ENCODE peak calls at places on chromosomes 11 and 22, in ten cellular contexts. X, S, P, I, B, O, W, Q, T and F are unnamed samples.

GRCh38 chr11:61542661-61543060 is 34.1 kb downstream of the LRRC10B start:
- DNase-seq in I (no peak), W (no peak), P (no peak), Q (no peak), X (no peak), S (no peak), T (no peak), B (no peak), O (no peak), F (no peak)

GRCh38 chr11:19245351-19245750 is 4.6 kb upstream of the E2F8 start:
- DNase-seq in X (no peak), T (no peak), O (no peak), W (no peak), B (no peak), I (no peak), Q (no peak), S (no peak), P (no peak), F (no peak)

GRCh38 chr11:134818531-134818930 is 406.5 kb upstream of the B3GAT1 start:
- DNase-seq in I (no peak), B (no peak), O (no peak), P (no peak), T (no peak), Q (no peak), X (no peak), S (no peak), W (no peak), F (peak; percentile 11)

GRCh38 chr22:35330258-35330861 is 30.7 kb downstream of the TOM1 start:
- DNase-seq in W (peak; percentile 65), S (peak; percentile 77), Q (peak; percentile 91), O (peak; percentile 96), T (no peak), X (peak; percentile 44), I (no peak), B (no peak), P (no peak), F (peak; percentile 57)

GRCh38 chr11:61955031-61955415 is 4.9 kb downstream of the BEST1 start:
- DNase-seq in T (peak; percentile 3), P (peak; percentile 49), S (peak; percentile 88), I (no peak), W (peak; percentile 49), Q (peak; percentile 93), X (no peak), O (peak; percentile 78), B (no peak), F (peak; percentile 80)

GRCh38 chr22:28029962-28030361 is 110.9 kb upstream of the PITPNB start:
- DNase-seq in S (no peak), B (no peak), W (no peak), O (peak; percentile 54), P (no peak), T (no peak), Q (no peak), X (no peak), I (no peak), F (no peak)

GRCh38 chr22:50714150-50714549 is 23.9 kb upstream of the ACR start:
- DNase-seq in O (no peak), Q (no peak), X (no peak), B (no peak), T (no peak), I (no peak), P (no peak), W (no peak), S (no peak), F (no peak)

GRCh38 chr11:12105471-12105870 is 4.9 kb upstream of the MICAL2 start:
- DNase-seq in Q (no peak), B (no peak), W (no peak), X (no peak), S (no peak), I (no peak), T (no peak), P (no peak), O (no peak), F (no peak)

GRCh38 chr22:34437140-34437539 is 516.9 kb upstream of the LARGE1 start:
- DNase-seq in W (no peak), X (no peak), I (no peak), B (no peak), S (no peak), O (no peak), P (no peak), T (no peak), Q (no peak), F (no peak)

GRCh38 chr11:34380696-34381095 is 22.9 kb upstream of the ABTB2 start:
- DNase-seq in B (no peak), X (no peak), W (peak; percentile 40), T (no peak), S (peak; percentile 88), P (no peak), Q (no peak), I (no peak), O (no peak), F (peak; percentile 85)

GRCh38 chr22:36010913-36011312 is 17.7 kb downstream of the RBFOX2 start:
- DNase-seq in P (no peak), B (no peak), W (peak; percentile 76), S (peak; percentile 92), O (no peak), T (no peak), X (no peak), I (no peak), Q (peak; percentile 78), F (peak; percentile 60)

GRCh38 chr22:41998361-41999261 is at the start of gene WBP2NL:
- DNase-seq in B (no peak), O (peak; percentile 94), Q (peak; percentile 80), I (no peak), X (peak; percentile 98), P (peak; percentile 85), S (no peak), W (peak; percentile 58), T (peak; percentile 3), F (peak; percentile 62)

GRCh38 chr22:21942407-21942895 is 10.2 kb downstream of the PPM1F start:
- DNase-seq in O (peak; percentile 88), P (no peak), S (peak; percentile 86), X (no peak), I (no peak), T (no peak), W (peak; percentile 77), Q (peak; percentile 89), B (peak; percentile 71), F (peak; percentile 83)

GRCh38 chr22:35463231-35463933 is 63.4 kb downstream of the MCM5 start:
- DNase-seq in Q (no peak), W (no peak), X (no peak), P (no peak), B (no peak), O (no peak), I (no peak), S (no peak), T (no peak), F (no peak)

GRCh38 chr11:119404872-119405271 is 18.1 kb downstream of the THY1 start:
- DNase-seq in B (no peak), Q (no peak), P (no peak), S (no peak), W (no peak), T (no peak), I (no peak), X (no peak), O (no peak), F (no peak)